ENCODE peak calls at places on chromosomes 7 and 10, in seven cellular contexts. C is astrocyte, A is heart right ventricle, O is pancreas, R is IMR-90, Z is DND-41, K is heart left ventricle. S is an unnamed sample.

GRCh38 chr7:135161669-135162068 is 8.8 kb downstream of the CYREN start:
- DNase-seq in C (no peak), A (no peak), O (no peak), R (no peak), Z (no peak), K (no peak), S (no peak)

GRCh38 chr10:118501171-118501570 is 94.3 kb downstream of the PRLHR start:
- DNase-seq in C (peak), A (no peak), O (no peak), R (no peak), Z (no peak), K (no peak), S (no peak)

GRCh38 chr7:100152404-100152803 is 3.7 kb downstream of the LAMTOR4 start:
- DNase-seq in C (no peak), A (no peak), O (no peak), R (no peak), Z (no peak), K (no peak), S (no peak)

GRCh38 chr10:68371604-68372003 is 35.5 kb downstream of the RUFY2 start:
- DNase-seq in C (no peak), A (no peak), O (no peak), R (no peak), Z (no peak), K (no peak), S (no peak)

GRCh38 chr7:24779283-24779655 is 22.0 kb upstream of the GSDME start:
- DNase-seq in C (no peak), A (no peak), O (no peak), R (no peak), Z (no peak), K (no peak), S (no peak)

GRCh38 chr10:15486404-15486803 is 115.3 kb upstream of the FAM171A1 start:
- DNase-seq in C (peak), A (no peak), O (no peak), R (peak), Z (no peak), K (no peak), S (no peak)

GRCh38 chr10:97475936-97476594 is 22.2 kb downstream of the MMS19 start:
- DNase-seq in C (peak), A (no peak), O (no peak), R (peak), Z (no peak), K (no peak), S (no peak)

GRCh38 chr7:25031432-25031831 is 51.5 kb upstream of the OSBPL3 start:
- DNase-seq in C (no peak), A (no peak), O (no peak), R (peak), Z (no peak), K (no peak), S (no peak)

GRCh38 chr7:143454091-143454729 is 11.0 kb downstream of the TAS2R60 start:
- DNase-seq in C (no peak), A (no peak), O (no peak), R (no peak), Z (no peak), K (no peak), S (no peak)

GRCh38 chr10:118635674-118636402 is 40.4 kb upstream of the PRLHR start:
- DNase-seq in C (no peak), A (no peak), O (no peak), R (no peak), Z (no peak), K (no peak), S (no peak)

GRCh38 chr7:50197547-50197946 is 104.5 kb upstream of the ZPBP start:
- DNase-seq in C (no peak), A (no peak), O (no peak), R (no peak), Z (no peak), K (no peak), S (no peak)

GRCh38 chr7:15757041-15757995 is 70.8 kb upstream of the MEOX2 start:
- DNase-seq in C (no peak), A (no peak), O (no peak), R (no peak), Z (no peak), K (no peak), S (no peak)

GRCh38 chr10:56296626-56297025 is 64.4 kb downstream of the ZWINT start:
- DNase-seq in C (no peak), A (no peak), O (no peak), R (no peak), Z (no peak), K (no peak), S (no peak)

GRCh38 chr7:41170466-41170865 is 532.4 kb downstream of the INHBA start:
- DNase-seq in C (peak), A (no peak), O (no peak), R (peak), Z (no peak), K (no peak), S (no peak)

GRCh38 chr10:79022565-79023488 is 45.9 kb upstream of the ZMIZ1 start:
- DNase-seq in C (peak), A (peak), O (no peak), R (no peak), Z (no peak), K (peak), S (no peak)

GRCh38 chr7:7820409-7820808 is 102.0 kb upstream of the RPA3 start:
- DNase-seq in C (no peak), A (no peak), O (no peak), R (no peak), Z (no peak), K (no peak), S (no peak)

GRCh38 chr7:111887734-111888133 is 318.5 kb downstream of the DOCK4 start:
- DNase-seq in C (no peak), A (no peak), O (no peak), R (no peak), Z (no peak), K (peak), S (no peak)

GRCh38 chr7:104499975-104500374 is 171.6 kb downstream of the LHFPL3 start:
- DNase-seq in C (no peak), A (no peak), O (no peak), R (no peak), Z (no peak), K (no peak), S (no peak)

GRCh38 chr10:49023752-49024151 is 84.1 kb upstream of the LRRC18 start:
- DNase-seq in C (no peak), A (no peak), O (no peak), R (peak), Z (no peak), K (no peak), S (no peak)

GRCh38 chr10:112898540-112899395 is 51.3 kb upstream of the TCF7L2 start:
- DNase-seq in C (peak), A (no peak), O (peak), R (peak), Z (no peak), K (no peak), S (no peak)

GRCh38 chr7:157335991-157336382 is 817 bp upstream of the DNAJB6 start:
- DNase-seq in C (no peak), A (no peak), O (no peak), R (no peak), Z (no peak), K (no peak), S (no peak)

GRCh38 chr10:74202356-74202755 is 51.3 kb downstream of the ADK start:
- DNase-seq in C (no peak), A (no peak), O (no peak), R (peak), Z (no peak), K (no peak), S (no peak)

GRCh38 chr10:68082815-68083395 is 7.8 kb upstream of the HERC4 start:
- DNase-seq in C (no peak), A (no peak), O (no peak), R (peak), Z (no peak), K (no peak), S (no peak)

GRCh38 chr7:142535123-142535779 is 214.0 kb upstream of the PRSS1 start:
- DNase-seq in C (peak), A (peak), O (no peak), R (peak), Z (peak), K (no peak), S (peak)

GRCh38 chr10:69549959-69550358 is 23.3 kb downstream of the NEUROG3 start:
- DNase-seq in C (no peak), A (no peak), O (no peak), R (no peak), Z (no peak), K (no peak), S (no peak)

GRCh38 chr10:95697429-95697828 is 3.7 kb upstream of the TCTN3 start:
- DNase-seq in C (no peak), A (no peak), O (no peak), R (no peak), Z (no peak), K (no peak), S (no peak)

GRCh38 chr10:79490400-79491081 is 21.8 kb upstream of the EIF5AL1 start:
- DNase-seq in C (peak), A (peak), O (no peak), R (peak), Z (no peak), K (peak), S (no peak)

GRCh38 chr7:10974717-10975032 is 1.0 kb downstream of the PHF14 start:
- DNase-seq in C (no peak), A (no peak), O (no peak), R (no peak), Z (no peak), K (no peak), S (no peak)

GRCh38 chr7:39667354-39667923 is 44.1 kb downstream of the RALA start:
- DNase-seq in C (no peak), A (no peak), O (no peak), R (no peak), Z (no peak), K (no peak), S (no peak)

DNA sequence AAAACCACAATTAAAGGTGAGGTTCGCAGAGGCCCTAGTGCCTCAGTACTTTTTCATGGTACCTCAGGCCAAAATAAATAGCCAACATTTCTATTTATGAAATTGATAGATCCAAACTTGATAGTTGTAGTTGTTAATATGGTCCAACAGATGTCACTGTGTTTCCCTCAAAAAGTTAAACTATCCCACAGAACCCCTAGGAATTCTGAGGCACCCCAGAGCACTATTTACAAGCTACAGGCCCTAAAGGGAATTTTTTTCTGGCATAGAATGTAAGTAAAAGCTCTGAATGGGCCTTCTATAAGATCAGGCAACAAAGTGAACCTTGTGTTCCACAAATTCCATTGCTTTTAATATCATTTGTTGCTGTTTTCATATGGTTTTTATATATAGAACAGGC is 3.8 kb upstream of the ARL4A start:
- DNase-seq in C (no peak), A (no peak), O (no peak), R (peak), Z (no peak), K (no peak), S (no peak)
- TF ChIP-seq CTCF in C (peak), A (peak), O (no peak), R (peak), Z (no peak), K (peak), S (peak)

GRCh38 chr10:116868722-116869121 is 19.4 kb downstream of the ENO4 start:
- DNase-seq in C (no peak), A (no peak), O (no peak), R (no peak), Z (no peak), K (no peak), S (no peak)

GRCh38 chr10:116877391-116877790 is 28.1 kb downstream of the ENO4 start:
- DNase-seq in C (no peak), A (no peak), O (no peak), R (no peak), Z (no peak), K (no peak), S (no peak)

GRCh38 chr10:116875897-116876296 is 26.6 kb downstream of the ENO4 start:
- DNase-seq in C (no peak), A (no peak), O (no peak), R (no peak), Z (no peak), K (no peak), S (no peak)

GRCh38 chr10:116870949-116871348 is 21.6 kb downstream of the ENO4 start:
- DNase-seq in C (no peak), A (no peak), O (no peak), R (no peak), Z (no peak), K (no peak), S (no peak)

GRCh38 chr10:116873134-116873533 is 23.8 kb downstream of the ENO4 start:
- DNase-seq in C (no peak), A (no peak), O (no peak), R (no peak), Z (no peak), K (no peak), S (no peak)
- H3K27ac ChIP-seq in C (no peak), A (no peak), O (no peak), R (no peak), Z (no peak), K (no peak), S (no peak)

GRCh38 chr7:96993453-96993865 is 11.9 kb upstream of the DLX6 start:
- DNase-seq in C (no peak), A (no peak), O (no peak), R (no peak), Z (no peak), K (no peak), S (no peak)
- H3K4me3 ChIP-seq in C (no peak), A (no peak), O (no peak), R (no peak), Z (no peak), K (no peak), S (no peak)

GRCh38 chr10:22468570-22469320 is 123.4 kb downstream of the SPAG6 start:
- DNase-seq in C (no peak), A (no peak), O (no peak), R (no peak), Z (no peak), K (no peak), S (no peak)
- TF ChIP-seq CTCF in C (no peak), A (no peak), O (no peak), R (no peak), Z (no peak), K (no peak), S (no peak)

DNA sequence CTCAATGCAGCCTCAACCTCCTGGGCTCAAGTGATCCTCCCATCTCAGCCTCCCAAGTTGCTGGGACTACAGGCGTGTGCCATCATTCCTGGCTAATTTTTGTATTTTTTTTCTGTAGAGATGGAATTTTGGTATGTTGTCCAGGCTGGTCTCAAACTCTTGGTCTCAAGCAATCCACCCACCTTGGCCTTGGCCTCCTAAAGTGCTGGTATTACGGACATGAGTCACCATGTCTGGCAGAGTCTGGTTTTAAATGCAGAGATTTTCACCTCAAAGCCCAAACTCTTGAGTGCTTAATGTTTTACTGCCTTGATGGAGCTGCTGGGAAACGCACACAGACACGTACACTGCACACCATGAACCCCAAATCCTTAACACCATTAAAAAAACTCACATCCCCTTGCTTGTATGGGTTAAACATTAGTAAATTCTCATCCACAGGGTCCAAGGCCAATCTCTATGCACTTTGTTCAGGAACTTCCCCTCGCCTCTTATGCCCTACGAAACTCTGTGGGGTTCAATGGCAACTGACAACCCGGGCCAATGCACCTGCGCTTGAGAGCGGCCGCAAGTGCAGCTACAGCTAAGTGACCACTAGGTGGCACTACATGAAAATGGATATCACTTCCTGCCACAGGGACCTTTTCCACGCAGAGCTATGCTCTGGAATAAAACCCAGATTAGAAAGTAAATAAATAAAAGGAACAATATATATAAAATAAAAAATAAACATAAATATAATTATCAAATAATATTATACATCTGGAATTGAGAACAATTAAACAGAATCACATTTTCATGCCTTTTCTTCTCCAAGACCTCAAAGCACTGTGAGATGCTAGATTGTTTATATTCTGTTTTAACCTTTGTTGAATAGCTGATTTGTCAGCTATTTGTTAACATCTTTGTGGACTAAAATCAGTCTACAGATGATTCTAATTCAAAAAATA is 66.9 kb upstream of the AFAP1L2 start:
- DNase-seq in C (peak), A (peak), O (peak), R (peak), Z (peak), K (peak), S (peak)
- H3K27ac ChIP-seq in C (no peak), A (no peak), O (no peak), R (no peak), Z (no peak), K (peak), S (no peak)